ENCODE peak calls at places on chromosomes 3 and 15, in ten cellular contexts. One of them, this sample, is unnamed.

GRCh38 chr15:62782100-62782791 is 260.3 kb upstream of the TPM1 start:
- DNase-seq in neural crest cell: peak; percentile 30
- DNase-seq in NCI-H1105: peak; percentile 58
- DNase-seq in HT-29: peak; percentile 93
- DNase-seq in GM23248: peak; percentile 86
- DNase-seq in frontal cortex: peak; percentile 58
- DNase-seq in endothelial cell: peak; percentile 56
- DNase-seq in hippocampal formation: peak; percentile 59
- DNase-seq in small intestine: peak; percentile 70
- DNase-seq in smooth muscle cell of the brain vasculature: peak; percentile 90
- DNase-seq in this sample: peak; percentile 87

GRCh38 chr15:31359722-31360111 is 33.1 kb downstream of the KLF13 start:
- DNase-seq in hippocampal formation: no peak
- DNase-seq in neural crest cell: no peak
- DNase-seq in HT-29: no peak
- DNase-seq in small intestine: peak; percentile 55
- DNase-seq in frontal cortex: no peak
- DNase-seq in NCI-H1105: no peak
- DNase-seq in smooth muscle cell of the brain vasculature: no peak
- DNase-seq in GM23248: no peak
- DNase-seq in endothelial cell: no peak
- DNase-seq in this sample: no peak

GRCh38 chr15:92429378-92430066 is 35.8 kb downstream of the ST8SIA2 start:
- DNase-seq in GM23248: peak; percentile 91
- DNase-seq in endothelial cell: no peak
- DNase-seq in hippocampal formation: no peak
- DNase-seq in NCI-H1105: no peak
- DNase-seq in small intestine: no peak
- DNase-seq in smooth muscle cell of the brain vasculature: no peak
- DNase-seq in frontal cortex: no peak
- DNase-seq in HT-29: peak; percentile 26
- DNase-seq in neural crest cell: no peak
- DNase-seq in this sample: peak; percentile 93

GRCh38 chr3:11226042-11226370 is 46.2 kb upstream of the ATG7 start:
- DNase-seq in NCI-H1105: no peak
- DNase-seq in frontal cortex: no peak
- DNase-seq in GM23248: no peak
- DNase-seq in small intestine: peak; percentile 87
- DNase-seq in hippocampal formation: no peak
- DNase-seq in endothelial cell: no peak
- DNase-seq in smooth muscle cell of the brain vasculature: no peak
- DNase-seq in HT-29: peak; percentile 69
- DNase-seq in neural crest cell: no peak
- DNase-seq in this sample: no peak

GRCh38 chr3:105260385-105260784 is 106.3 kb upstream of the ALCAM start:
- DNase-seq in NCI-H1105: no peak
- DNase-seq in smooth muscle cell of the brain vasculature: no peak
- DNase-seq in hippocampal formation: no peak
- DNase-seq in endothelial cell: no peak
- DNase-seq in frontal cortex: no peak
- DNase-seq in small intestine: no peak
- DNase-seq in neural crest cell: no peak
- DNase-seq in HT-29: no peak
- DNase-seq in GM23248: peak; percentile 20
- DNase-seq in this sample: peak; percentile 4

GRCh38 chr3:24156466-24156865 is 211.4 kb downstream of the NR1D2 start:
- DNase-seq in GM23248: peak; percentile 85
- DNase-seq in small intestine: no peak
- DNase-seq in neural crest cell: no peak
- DNase-seq in HT-29: no peak
- DNase-seq in frontal cortex: no peak
- DNase-seq in smooth muscle cell of the brain vasculature: no peak
- DNase-seq in NCI-H1105: no peak
- DNase-seq in endothelial cell: no peak
- DNase-seq in hippocampal formation: no peak
- DNase-seq in this sample: peak; percentile 95

GRCh38 chr3:157027861-157028745 is 131.8 kb downstream of the CCNL1 start:
- DNase-seq in neural crest cell: no peak
- DNase-seq in hippocampal formation: no peak
- DNase-seq in endothelial cell: no peak
- DNase-seq in NCI-H1105: no peak
- DNase-seq in small intestine: no peak
- DNase-seq in smooth muscle cell of the brain vasculature: no peak
- DNase-seq in HT-29: no peak
- DNase-seq in frontal cortex: no peak
- DNase-seq in GM23248: no peak
- DNase-seq in this sample: no peak

GRCh38 chr3:130894130-130894872 is 417 bp downstream of the ATP2C1 start:
- DNase-seq in NCI-H1105: peak; percentile 29
- DNase-seq in endothelial cell: peak; percentile 36
- DNase-seq in frontal cortex: peak; percentile 55
- DNase-seq in hippocampal formation: peak; percentile 61
- DNase-seq in small intestine: peak; percentile 38
- DNase-seq in GM23248: peak; percentile 57
- DNase-seq in smooth muscle cell of the brain vasculature: no peak
- DNase-seq in neural crest cell: peak; percentile 23
- DNase-seq in HT-29: peak; percentile 49
- DNase-seq in this sample: peak; percentile 40

GRCh38 chr3:14374444-14374883 is 27.9 kb upstream of the SLC6A6 start:
- DNase-seq in GM23248: no peak
- DNase-seq in NCI-H1105: no peak
- DNase-seq in hippocampal formation: no peak
- DNase-seq in endothelial cell: no peak
- DNase-seq in neural crest cell: no peak
- DNase-seq in HT-29: peak; percentile 32
- DNase-seq in frontal cortex: no peak
- DNase-seq in smooth muscle cell of the brain vasculature: no peak
- DNase-seq in small intestine: no peak
- DNase-seq in this sample: no peak

GRCh38 chr3:98727638-98728037 is 35.5 kb upstream of the ST3GAL6 start:
- DNase-seq in NCI-H1105: no peak
- DNase-seq in hippocampal formation: no peak
- DNase-seq in endothelial cell: no peak
- DNase-seq in small intestine: no peak
- DNase-seq in frontal cortex: no peak
- DNase-seq in neural crest cell: no peak
- DNase-seq in GM23248: no peak
- DNase-seq in smooth muscle cell of the brain vasculature: no peak
- DNase-seq in HT-29: no peak
- DNase-seq in this sample: no peak

GRCh38 chr15:52680041-52680391 is 828 bp upstream of the ATOSA start:
- DNase-seq in NCI-H1105: no peak
- DNase-seq in hippocampal formation: no peak
- DNase-seq in endothelial cell: no peak
- DNase-seq in small intestine: no peak
- DNase-seq in neural crest cell: no peak
- DNase-seq in GM23248: peak; percentile 72
- DNase-seq in frontal cortex: peak; percentile 17
- DNase-seq in smooth muscle cell of the brain vasculature: no peak
- DNase-seq in HT-29: peak; percentile 17
- DNase-seq in this sample: no peak

GRCh38 chr15:94174399-94174802 is 57.0 kb upstream of the MCTP2 start:
- DNase-seq in hippocampal formation: no peak
- DNase-seq in neural crest cell: no peak
- DNase-seq in small intestine: no peak
- DNase-seq in NCI-H1105: no peak
- DNase-seq in smooth muscle cell of the brain vasculature: no peak
- DNase-seq in HT-29: no peak
- DNase-seq in GM23248: peak; percentile 69
- DNase-seq in endothelial cell: no peak
- DNase-seq in frontal cortex: no peak
- DNase-seq in this sample: peak; percentile 95

This sample was measured in RPMI7951.